ENCODE peak calls at places on chromosomes 4 and X, in eight cellular contexts. G is GM12878, F is ovary, R is NB4, D is stomach, T is tibial nerve, O is uterus, P is right lobe of liver. I is an unnamed sample.

GRCh38 chr4:125389713-125390112 is 75.0 kb downstream of the FAT4 start:
- DNase-seq in G (no peak), F (no peak), R (no peak), D (no peak), T (no peak), O (no peak), P (no peak), I (no peak)

GRCh38 chr4:166197166-166197565 is 324.1 kb downstream of the TLL1 start:
- DNase-seq in G (no peak), F (no peak), R (no peak), D (no peak), T (no peak), O (no peak), P (no peak), I (no peak)

GRCh38 chrX:36978886-36979285 is 29.3 kb upstream of the FAM47C start:
- DNase-seq in G (no peak), F (no peak), R (no peak), D (no peak), T (no peak), O (no peak), P (no peak), I (no peak)

GRCh38 chr4:53064609-53065008 is 202.5 kb downstream of the RASL11B start:
- DNase-seq in G (no peak), F (no peak), R (no peak), D (no peak), T (no peak), O (no peak), P (no peak), I (no peak)

GRCh38 chr4:118865091-118865708 is 23.5 kb upstream of the SYNPO2 start:
- DNase-seq in G (no peak), F (no peak), R (peak; percentile 68), D (peak; percentile 52), T (no peak), O (peak; percentile 28), P (peak; percentile 25), I (no peak)

GRCh38 chr4:8033067-8033755 is 93.5 kb upstream of the AFAP1 start:
- DNase-seq in G (no peak), F (no peak), R (peak; percentile 44), D (no peak), T (no peak), O (no peak), P (no peak), I (no peak)

GRCh38 chrX:344371-344901 is 25.8 kb upstream of the GTPBP6 start:
- DNase-seq in G (no peak), F (peak; percentile 16), R (no peak), D (no peak), T (no peak), O (no peak), P (no peak), I (no peak)

GRCh38 chr4:21469438-21470032 is 479.0 kb downstream of the KCNIP4 start:
- DNase-seq in G (no peak), F (no peak), R (peak; percentile 25), D (no peak), T (no peak), O (no peak), P (no peak), I (no peak)

GRCh38 chrX:56789518-56790070 is 60.6 kb downstream of the NBDY start:
- DNase-seq in G (no peak), F (no peak), R (no peak), D (peak; percentile 0), T (no peak), O (no peak), P (no peak), I (peak; percentile 46)

GRCh38 chrX:133335027-133335426 is 80.3 kb downstream of the GPC4 start:
- DNase-seq in G (no peak), F (no peak), R (peak; percentile 13), D (no peak), T (no peak), O (peak; percentile 29), P (no peak), I (no peak)

GRCh38 chrX:153770606-153771175 is 6.6 kb downstream of the PLXNB3 start:
- DNase-seq in G (no peak), F (no peak), R (no peak), D (no peak), T (no peak), O (no peak), P (no peak), I (no peak)

GRCh38 chr4:106369456-106370060 is 980 bp upstream of the GIMD1 start:
- DNase-seq in G (peak; percentile 20), F (no peak), R (peak; percentile 85), D (no peak), T (no peak), O (no peak), P (no peak), I (no peak)

GRCh38 chrX:27924261-27924660 is 57.0 kb downstream of the DCAF8L1 start:
- DNase-seq in G (no peak), F (no peak), R (no peak), D (no peak), T (no peak), O (no peak), P (no peak), I (no peak)

GRCh38 chrX:27924718-27925117 is 56.5 kb downstream of the DCAF8L1 start:
- DNase-seq in G (no peak), F (no peak), R (no peak), D (no peak), T (no peak), O (no peak), P (no peak), I (no peak)

GRCh38 chrX:27917713-27918500 is 63.3 kb downstream of the DCAF8L1 start:
- DNase-seq in G (no peak), F (no peak), R (no peak), D (no peak), T (no peak), O (no peak), P (no peak), I (no peak)

GRCh38 chrX:27915617-27916016 is 65.6 kb downstream of the DCAF8L1 start:
- DNase-seq in G (peak; percentile 20), F (no peak), R (peak; percentile 71), D (no peak), T (no peak), O (no peak), P (no peak), I (no peak)

GRCh38 chrX:27918799-27919198 is 62.5 kb downstream of the DCAF8L1 start:
- DNase-seq in G (no peak), F (no peak), R (peak; percentile 5), D (no peak), T (no peak), O (no peak), P (no peak), I (no peak)
- TF ChIP-seq CTCF in G (no peak), F (no peak), R (no peak), D (no peak), T (no peak), O (no peak), P (peak; percentile 20), I (no peak)

DNA sequence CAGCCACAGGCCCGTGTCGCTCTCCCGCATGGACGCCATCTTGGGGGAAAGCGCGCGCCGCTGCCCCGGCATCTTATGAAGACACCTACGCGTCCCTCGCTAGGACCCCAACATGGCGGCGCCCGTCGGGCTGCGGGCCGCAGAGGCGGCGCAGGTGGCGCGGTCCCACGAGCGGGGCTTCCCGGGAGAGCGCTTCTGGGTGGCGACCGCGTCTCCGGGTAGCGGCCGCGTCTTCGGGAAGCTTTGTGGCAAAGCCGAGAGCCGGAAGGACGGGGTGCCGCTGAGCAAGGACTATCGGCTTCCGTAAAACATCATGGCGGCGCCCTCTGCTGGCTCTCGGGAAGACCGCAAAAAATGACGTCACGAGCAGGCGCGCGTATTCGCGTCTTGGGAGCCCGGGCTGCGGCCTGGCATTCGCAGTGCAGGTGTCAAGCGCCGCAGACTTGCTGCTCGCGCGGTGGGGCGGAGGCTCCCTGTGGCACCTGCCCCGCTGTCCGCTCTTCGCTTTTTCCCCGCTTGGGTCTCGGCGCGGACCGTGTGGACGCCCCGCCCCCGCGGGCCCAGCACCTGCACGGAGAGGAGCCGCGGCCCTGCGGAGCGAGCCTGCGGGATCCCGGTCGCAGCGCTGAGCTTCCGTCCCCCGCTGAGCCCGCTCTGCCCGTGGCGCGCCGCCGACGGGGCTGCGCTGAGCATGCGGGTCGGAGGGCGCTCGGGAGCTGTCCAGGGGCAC is at the start of gene NELFA:
- DNase-seq in G (peak; percentile 57), F (peak; percentile 95), R (peak; percentile 98), D (peak; percentile 98), T (peak; percentile 90), O (peak; percentile 94), P (peak; percentile 98), I (peak; percentile 91)
- TF ChIP-seq POLR2A in G (peak; percentile 90), F (peak; percentile 50), R (peak; percentile 90), D (no peak), T (peak; percentile 66), O (peak; percentile 29), P (peak; percentile 83), I (no peak)

GRCh38 chr4:184824776-184825393 is 883 bp downstream of the ACSL1 start:
- DNase-seq in G (no peak), F (no peak), R (peak; percentile 47), D (peak; percentile 33), T (no peak), O (no peak), P (no peak), I (no peak)

GRCh38 chr4:184825394-184826314 is at the start of gene ACSL1:
- DNase-seq in G (no peak), F (peak; percentile 81), R (peak; percentile 83), D (peak; percentile 82), T (peak; percentile 66), O (peak; percentile 78), P (peak; percentile 88), I (peak; percentile 72)

GRCh38 chr4:184826315-184827266 is 823 bp upstream of the ACSL1 start:
- DNase-seq in G (no peak), F (peak; percentile 22), R (peak; percentile 77), D (peak; percentile 46), T (no peak), O (peak; percentile 35), P (peak; percentile 58), I (no peak)

GRCh38 chr4:184822356-184822755 is 3.4 kb downstream of the ACSL1 start:
- DNase-seq in G (no peak), F (no peak), R (no peak), D (no peak), T (no peak), O (no peak), P (no peak), I (peak; percentile 36)

DNA sequence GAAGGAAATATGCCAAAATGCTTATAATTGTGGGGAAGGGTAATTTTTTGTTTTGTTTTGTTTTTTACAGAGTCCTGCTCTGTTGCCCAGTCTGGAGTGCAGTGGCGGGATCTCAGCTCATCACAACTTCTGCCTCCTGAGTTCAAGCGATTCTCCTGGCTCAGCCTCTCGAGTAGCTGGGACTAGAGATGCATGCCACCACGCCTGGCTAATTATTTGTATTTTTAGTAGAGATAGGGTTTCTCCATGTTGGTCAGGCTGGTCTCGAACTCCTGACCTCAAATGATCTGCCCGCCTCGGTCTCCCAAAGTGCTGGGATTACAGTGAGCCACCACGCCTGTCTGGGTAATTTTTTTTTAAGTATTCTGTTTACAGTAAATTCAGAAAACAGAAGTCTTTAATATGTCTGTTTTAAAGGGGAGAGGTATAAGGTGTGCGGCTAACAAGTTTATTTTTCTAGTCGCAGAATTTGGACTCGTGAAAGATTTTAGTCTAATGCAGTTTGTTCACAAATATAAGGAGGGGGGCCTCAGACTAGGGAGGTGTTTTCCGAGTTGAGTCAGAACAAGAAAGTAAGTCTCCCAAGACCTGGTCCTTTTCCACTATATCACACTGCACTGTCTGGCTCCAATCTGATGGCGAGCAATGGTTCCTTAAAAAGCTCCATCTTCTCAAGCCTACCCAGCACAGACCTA is 1.5 kb downstream of the ACSL1 start:
- DNase-seq in G (no peak), F (no peak), R (peak; percentile 49), D (no peak), T (no peak), O (no peak), P (no peak), I (peak; percentile 52)
- H3K4me3 ChIP-seq in G (peak overlapping the region; percentile 77), F (peak overlapping the region; percentile 54), R (peak overlapping the region; percentile 83), D (no peak overlapping the region), T (peak overlapping the region; percentile 75), O (peak overlapping the region; percentile 50), P (peak overlapping the region; percentile 55), I (no peak overlapping the region)

GRCh38 chrX:148380107-148380506 is 120.3 kb upstream of the AFF2 start:
- DNase-seq in G (no peak), F (no peak), R (peak; percentile 31), D (no peak), T (no peak), O (no peak), P (no peak), I (no peak)
- TF ChIP-seq CTCF in G (no peak), F (no peak), R (no peak), D (no peak), T (no peak), O (no peak), P (no peak), I (no peak)

I was measured in lower leg skin.